ENCODE peak calls at places on chromosomes 2 and 18, in five cellular contexts. Z is OCI-LY7, P is fibroblast of lung, X is C1 segment of cervical spinal cord, F is RKO. O is an unnamed sample.

GRCh38 chr18:29853126-29853525 is 1189.4 kb downstream of the DSC3 start:
- DNase-seq in Z (no peak), P (peak), X (no peak), F (no peak), O (no peak)

GRCh38 chr18:68394705-68395104 is 320.2 kb downstream of the TMX3 start:
- DNase-seq in Z (no peak), P (peak), X (no peak), F (peak), O (no peak)

GRCh38 chr2:153568105-153568504 is 89.5 kb upstream of the RPRM start:
- DNase-seq in Z (no peak), P (no peak), X (no peak), F (no peak), O (no peak)

GRCh38 chr2:96423866-96424265 is 81.3 kb downstream of the NEURL3 start:
- DNase-seq in Z (no peak), P (peak), X (no peak), F (no peak), O (no peak)

GRCh38 chr2:43059183-43059897 is 167.1 kb downstream of the ZFP36L2 start:
- DNase-seq in Z (no peak), P (peak), X (peak), F (no peak), O (no peak)

GRCh38 chr18:961644-962355 is 57.1 kb downstream of the ADCYAP1 start:
- DNase-seq in Z (peak), P (peak), X (no peak), F (peak), O (peak)

GRCh38 chr2:444937-445884 is 157.3 kb upstream of the ALKAL2 start:
- DNase-seq in Z (no peak), P (no peak), X (no peak), F (no peak), O (no peak)

GRCh38 chr2:231615058-231615671 is 22.5 kb downstream of the TEX44 start:
- DNase-seq in Z (peak), P (no peak), X (no peak), F (no peak), O (no peak)

GRCh38 chr2:240499309-240500301 is 58.2 kb downstream of the ANKMY1 start:
- DNase-seq in Z (no peak), P (no peak), X (no peak), F (no peak), O (no peak)

GRCh38 chr2:161250864-161251436 is 57.3 kb upstream of the PSMD14 start:
- DNase-seq in Z (peak), P (peak), X (no peak), F (peak), O (peak)

GRCh38 chr2:241616168-241617125 is 20.5 kb downstream of the THAP4 start:
- DNase-seq in Z (no peak), P (no peak), X (no peak), F (no peak), O (no peak)

GRCh38 chr2:109637749-109638570 is 23.8 kb downstream of the SOWAHC start:
- DNase-seq in Z (no peak), P (no peak), X (no peak), F (no peak), O (no peak)

GRCh38 chr2:38945372-38945771 is 55.7 kb downstream of the ARHGEF33 start:
- DNase-seq in Z (no peak), P (no peak), X (no peak), F (no peak), O (no peak)

GRCh38 chr18:60875957-60876507 is 457.2 kb upstream of the CDH20 start:
- DNase-seq in Z (no peak), P (no peak), X (no peak), F (no peak), O (no peak)

GRCh38 chr2:229642371-229642770 is 72.0 kb downstream of the DNER start:
- DNase-seq in Z (no peak), P (peak), X (no peak), F (peak), O (no peak)

GRCh38 chr2:220185766-220186165 is 558.3 kb downstream of the SLC4A3 start:
- DNase-seq in Z (no peak), P (no peak), X (no peak), F (no peak), O (no peak)

GRCh38 chr2:110853516-110853915 is 121.1 kb downstream of the ACOXL start:
- DNase-seq in Z (peak), P (peak), X (no peak), F (peak), O (peak)

GRCh38 chr18:77168666-77169358 is 36.2 kb upstream of the MBP start:
- DNase-seq in Z (no peak), P (no peak), X (no peak), F (no peak), O (no peak)

GRCh38 chr2:240214790-240215675 is 74.6 kb upstream of the OTOS start:
- DNase-seq in Z (no peak), P (no peak), X (no peak), F (no peak), O (no peak)